ENCODE peak calls at places on chromosomes 13 and 19, in six cellular contexts. P is suprapubic skin, T is thyroid gland, B is ovary, C is heart left ventricle, O is Peyer's patch. Z is an unnamed sample.

GRCh38 chr13:49995535-49996165 is 1.2 kb upstream of the TRIM13 start:
- DNase-seq in P (no peak), T (no peak), B (no peak), C (no peak), O (peak; percentile 22), Z (no peak)

GRCh38 chr13:32150239-32150638 is 118.7 kb downstream of the FRY start:
- DNase-seq in P (no peak), T (no peak), B (no peak), C (peak; percentile 51), O (no peak), Z (no peak)

GRCh38 chr19:46611791-46612190 is 10.7 kb downstream of the CALM3 start:
- DNase-seq in P (no peak), T (no peak), B (no peak), C (no peak), O (no peak), Z (peak; percentile 35)

GRCh38 chr19:45973564-45974338 is at the start of gene NOVA2:
- DNase-seq in P (no peak), T (peak; percentile 25), B (peak; percentile 48), C (peak; percentile 84), O (no peak), Z (peak; percentile 83)

GRCh38 chr19:46784262-46785053 is 3.9 kb downstream of the SLC1A5 start:
- DNase-seq in P (peak; percentile 85), T (peak; percentile 18), B (peak; percentile 67), C (peak; percentile 56), O (peak; percentile 65), Z (peak; percentile 60)

GRCh38 chr19:47473336-47473735 is 1.6 kb upstream of the SLC8A2 start:
- DNase-seq in P (no peak), T (no peak), B (no peak), C (no peak), O (no peak), Z (no peak)

GRCh38 chr19:50736338-50736737 is 13.2 kb downstream of the CLEC11A start:
- DNase-seq in P (no peak), T (no peak), B (no peak), C (no peak), O (no peak), Z (no peak)

GRCh38 chr19:1860821-1861598 is 2.4 kb downstream of the KLF16 start:
- DNase-seq in P (no peak), T (no peak), B (no peak), C (no peak), O (no peak), Z (peak; percentile 63)

GRCh38 chr19:13284929-13285928 is 135.0 kb downstream of the IER2 start:
- DNase-seq in P (no peak), T (no peak), B (no peak), C (no peak), O (no peak), Z (no peak)

GRCh38 chr13:108629353-108629752 is at the start of gene MYO16:
- DNase-seq in P (no peak), T (no peak), B (no peak), C (no peak), O (no peak), Z (no peak)

GRCh38 chr13:61728468-61728867 is 312.8 kb upstream of the PCDH20 start:
- DNase-seq in P (no peak), T (no peak), B (no peak), C (no peak), O (no peak), Z (no peak)

GRCh38 chr13:64371045-64371444 is 2859.1 kb downstream of the PCDH9 start:
- DNase-seq in P (no peak), T (no peak), B (no peak), C (no peak), O (no peak), Z (no peak)

GRCh38 chr13:89279374-89279773 is 1608.2 kb downstream of the SLITRK5 start:
- DNase-seq in P (no peak), T (no peak), B (no peak), C (no peak), O (no peak), Z (no peak)
- H3K4me1 ChIP-seq in P (no peaks in the 10 kb centered on the region), T (no peaks in the 10 kb centered on the region), B (no peaks in the 10 kb centered on the region), C (no peaks in the 10 kb centered on the region), O (no peaks in the 10 kb centered on the region), Z (no peaks in the 10 kb centered on the region)

DNA sequence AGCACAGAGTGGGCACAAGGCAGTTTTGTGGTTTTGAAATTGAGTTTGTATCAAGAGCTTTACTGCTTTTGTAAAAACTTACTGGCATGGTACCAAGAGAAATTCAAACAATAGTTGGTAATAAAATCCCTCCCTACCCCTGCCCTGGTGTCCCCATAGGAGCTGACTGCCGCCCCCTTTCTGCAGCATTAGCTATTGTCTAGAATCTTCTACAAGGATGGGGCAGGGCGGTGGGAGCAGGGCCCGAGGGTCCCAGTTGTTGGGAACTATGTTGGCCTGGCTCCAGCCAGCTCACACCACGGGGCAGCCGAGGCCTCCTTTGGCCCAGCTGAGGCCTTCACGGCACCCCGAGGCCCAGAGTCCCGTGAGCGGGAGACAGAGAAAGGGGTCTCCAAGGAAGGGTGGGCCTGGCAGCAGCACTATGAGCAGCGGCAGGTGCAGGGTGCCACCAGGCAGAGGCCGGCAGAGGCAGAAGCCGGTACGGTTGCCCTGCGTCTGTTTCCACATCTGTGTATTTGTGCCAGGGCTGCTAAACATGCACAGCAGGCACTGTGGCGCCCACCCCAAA is 57.9 kb downstream of the KDM4B start:
- DNase-seq in P (no peak), T (no peak), B (no peak), C (no peak), O (no peak), Z (no peak)
- TF ChIP-seq CTCF in P (no peak), T (no peak), B (no peak), C (no peak), O (no peak), Z (no peak)

GRCh38 chr19:42282036-42282762 is 13.1 kb downstream of the CIC start:
- DNase-seq in P (no peak), T (no peak), B (peak; percentile 71), C (no peak), O (no peak), Z (peak; percentile 49)
- TF ChIP-seq POLR2A in P (no peak), T (no peak), B (no peak), C (no peak), O (no peak), Z (no peak)

GRCh38 chr19:18301718-18302111 is 20.3 kb upstream of the JUND start:
- DNase-seq in P (no peak), T (no peak), B (peak; percentile 31), C (no peak), O (no peak), Z (no peak)
- H3K4me1 ChIP-seq in P (peaks cover 55% of the 10 kb centered on the region), T (peaks cover 67% of the 10 kb centered on the region), B (peaks cover 13% of the 10 kb centered on the region), C (peaks cover 60% of the 10 kb centered on the region), O (peaks cover 28% of the 10 kb centered on the region), Z (peaks cover 30% of the 10 kb centered on the region)

GRCh38 chr19:55000761-55001160 is 34.6 kb downstream of the NLRP2 start:
- DNase-seq in P (no peak), T (no peak), B (no peak), C (no peak), O (no peak), Z (no peak)
- TF ChIP-seq CTCF in P (no peak), T (no peak), B (no peak), C (no peak), O (no peak), Z (no peak)

DNA sequence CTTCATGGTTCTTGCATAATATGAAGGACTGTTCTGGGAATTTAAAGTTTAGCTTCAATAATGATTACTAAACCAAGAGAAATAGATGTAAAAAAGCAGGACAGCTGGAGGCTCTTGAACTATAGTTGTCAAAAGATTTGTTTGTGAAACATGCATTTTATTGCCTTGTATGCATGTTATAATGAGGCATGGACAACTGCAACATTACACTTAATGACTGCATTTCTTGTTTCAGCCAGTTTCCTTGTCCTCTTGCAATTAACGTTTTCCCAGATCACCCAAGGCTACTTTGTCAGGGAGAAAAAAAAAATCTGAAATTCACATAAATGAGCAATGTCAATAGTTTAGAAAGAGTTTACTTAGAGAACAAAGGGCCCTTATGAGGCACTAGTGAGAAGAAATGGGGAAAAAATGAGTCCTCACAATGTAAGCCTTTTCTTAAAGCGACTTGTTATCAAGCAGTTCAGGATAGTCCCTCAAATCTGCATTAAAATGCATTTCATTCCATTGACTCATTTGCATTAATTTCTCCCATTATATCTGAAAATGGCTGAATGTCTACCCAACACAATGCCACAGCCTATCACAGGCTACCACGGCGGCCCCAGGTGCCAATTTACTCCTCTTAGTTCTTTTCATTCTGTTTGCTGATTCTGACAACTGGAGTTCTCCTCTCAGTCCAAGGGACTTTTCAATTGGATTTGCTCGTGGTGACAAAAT is 107.3 kb downstream of the DACH1 start:
- DNase-seq in P (no peak), T (no peak), B (no peak), C (no peak), O (no peak), Z (no peak)
- TF ChIP-seq POLR2A in P (no peak), T (no peak), B (no peak), C (no peak), O (no peak), Z (no peak)

GRCh38 chr13:113883314-113883811 is 19.5 kb upstream of the GAS6 start:
- DNase-seq in P (peak; percentile 74), T (no peak), B (no peak), C (no peak), O (no peak), Z (no peak)

GRCh38 chr13:113882716-113883115 is 18.8 kb upstream of the GAS6 start:
- DNase-seq in P (peak; percentile 76), T (no peak), B (no peak), C (no peak), O (no peak), Z (no peak)

GRCh38 chr13:113884821-113885220 is 20.9 kb upstream of the GAS6 start:
- DNase-seq in P (no peak), T (no peak), B (no peak), C (no peak), O (no peak), Z (no peak)

GRCh38 chr13:113882266-113882627 is 18.4 kb upstream of the GAS6 start:
- DNase-seq in P (peak; percentile 85), T (peak; percentile 69), B (no peak), C (peak; percentile 69), O (no peak), Z (no peak)

GRCh38 chr13:113883921-113884804 is 20.3 kb upstream of the GAS6 start:
- DNase-seq in P (peak; percentile 72), T (no peak), B (no peak), C (no peak), O (no peak), Z (no peak)
- H3K4me1 ChIP-seq in P (peaks cover 38% of the 10 kb centered on the region), T (peaks cover 62% of the 10 kb centered on the region), B (peaks cover 8% of the 10 kb centered on the region), C (peaks cover 55% of the 10 kb centered on the region), O (no peaks in the 10 kb centered on the region), Z (no peaks in the 10 kb centered on the region)

GRCh38 chr13:44116562-44117315 is 237.0 kb downstream of the LACC1 start:
- DNase-seq in P (no peak), T (no peak), B (no peak), C (peak; percentile 55), O (no peak), Z (no peak)
- TF ChIP-seq CTCF in P (no peak), T (no peak), B (no peak), C (peak; percentile 12), O (no peak), Z (no peak)

Z was measured in right lobe of liver.